ENCODE peak calls at places on chromosomes 7 and 10, in eight cellular contexts. Y, Z, V, P, Q, M, X and A are unnamed samples.
A peak's percentile ranks its signal among the peaks of the same experiment; 100 is the strongest.

GRCh38 chr10:21304198-21304597 is 221.3 kb downstream of the SKIDA1 start:
- DNase-seq in Y (no peak), Z (no peak), V (no peak), P (no peak), Q (no peak), M (no peak), X (no peak), A (no peak)

GRCh38 chr7:98423043-98423442 is 22.2 kb upstream of the BAIAP2L1 start:
- DNase-seq in Y (peak; percentile 54), Z (no peak), V (no peak), P (no peak), Q (no peak), M (no peak), X (peak; percentile 36), A (no peak)

GRCh38 chr7:106493041-106493731 is 167.8 kb downstream of the CCDC71L start:
- DNase-seq in Y (no peak), Z (no peak), V (no peak), P (no peak), Q (no peak), M (peak; percentile 72), X (no peak), A (peak; percentile 15)

GRCh38 chr10:46014683-46015405 is 15.6 kb downstream of the NCOA4 start:
- DNase-seq in Y (no peak), Z (no peak), V (no peak), P (no peak), Q (no peak), M (no peak), X (no peak), A (no peak)

GRCh38 chr7:71320916-71321315 is 189.0 kb downstream of the GALNT17 start:
- DNase-seq in Y (no peak), Z (no peak), V (no peak), P (no peak), Q (no peak), M (no peak), X (no peak), A (no peak)

GRCh38 chr7:52289247-52289646 is 746.2 kb upstream of the POM121L12 start:
- DNase-seq in Y (no peak), Z (no peak), V (no peak), P (no peak), Q (no peak), M (no peak), X (no peak), A (no peak)

GRCh38 chr10:15313844-15314243 is 57.2 kb downstream of the FAM171A1 start:
- DNase-seq in Y (no peak), Z (no peak), V (peak; percentile 73), P (no peak), Q (no peak), M (no peak), X (no peak), A (no peak)

GRCh38 chr7:1981878-1982230 is 250.9 kb downstream of the MAD1L1 start:
- DNase-seq in Y (no peak), Z (no peak), V (no peak), P (no peak), Q (no peak), M (no peak), X (no peak), A (no peak)

GRCh38 chr7:437293-438280 is 82.1 kb downstream of the PDGFA start:
- DNase-seq in Y (no peak), Z (no peak), V (no peak), P (no peak), Q (no peak), M (no peak), X (no peak), A (no peak)

GRCh38 chr10:11863353-11864105 is 40.4 kb downstream of the PROSER2 start:
- DNase-seq in Y (no peak), Z (no peak), V (peak; percentile 22), P (no peak), Q (no peak), M (no peak), X (no peak), A (no peak)

GRCh38 chr7:77757589-77757988 is 40.6 kb downstream of the TMEM60 start:
- DNase-seq in Y (no peak), Z (no peak), V (no peak), P (no peak), Q (no peak), M (no peak), X (no peak), A (no peak)

GRCh38 chr10:121823993-121824463 is 103.8 kb downstream of the ATE1 start:
- DNase-seq in Y (peak; percentile 36), Z (no peak), V (no peak), P (no peak), Q (no peak), M (no peak), X (peak; percentile 44), A (no peak)

GRCh38 chr10:19629559-19629958 is 186.7 kb upstream of the PLXDC2 start:
- DNase-seq in Y (no peak), Z (peak; percentile 73), V (peak; percentile 86), P (no peak), Q (peak; percentile 66), M (peak; percentile 30), X (no peak), A (peak; percentile 34)

GRCh38 chr10:43396061-43396927 is 12.7 kb downstream of the HNRNPF start:
- DNase-seq in Y (no peak), Z (peak; percentile 89), V (peak; percentile 91), P (no peak), Q (peak; percentile 78), M (peak; percentile 85), X (peak; percentile 79), A (peak; percentile 79)

GRCh38 chr7:84247591-84247990 is 53.0 kb upstream of the SEMA3A start:
- DNase-seq in Y (no peak), Z (no peak), V (no peak), P (no peak), Q (no peak), M (no peak), X (no peak), A (no peak)

GRCh38 chr10:43681721-43682120 is 33.0 kb upstream of the ZNF32 start:
- DNase-seq in Y (no peak), Z (no peak), V (no peak), P (no peak), Q (no peak), M (no peak), X (no peak), A (no peak)

GRCh38 chr10:132669208-132669861 is 116.6 kb downstream of the NKX6-2 start:
- DNase-seq in Y (no peak), Z (no peak), V (peak; percentile 59), P (no peak), Q (no peak), M (no peak), X (no peak), A (no peak)

GRCh38 chr10:112059220-112059619 is 124.3 kb downstream of the GPAM start:
- DNase-seq in Y (no peak), Z (no peak), V (no peak), P (no peak), Q (no peak), M (no peak), X (no peak), A (no peak)

GRCh38 chr10:132335189-132336063 is 3.4 kb downstream of the LRRC27 start:
- DNase-seq in Y (no peak), Z (peak; percentile 33), V (peak; percentile 74), P (no peak), Q (peak; percentile 65), M (peak; percentile 29), X (peak; percentile 95), A (no peak)

GRCh38 chr7:118583651-118584050 is 359.1 kb downstream of the ANKRD7 start:
- DNase-seq in Y (no peak), Z (no peak), V (no peak), P (no peak), Q (no peak), M (no peak), X (no peak), A (no peak)

GRCh38 chr10:11906714-11907113 is 83.6 kb downstream of the PROSER2 start:
- DNase-seq in Y (no peak), Z (no peak), V (no peak), P (no peak), Q (no peak), M (no peak), X (no peak), A (no peak)

DNA sequence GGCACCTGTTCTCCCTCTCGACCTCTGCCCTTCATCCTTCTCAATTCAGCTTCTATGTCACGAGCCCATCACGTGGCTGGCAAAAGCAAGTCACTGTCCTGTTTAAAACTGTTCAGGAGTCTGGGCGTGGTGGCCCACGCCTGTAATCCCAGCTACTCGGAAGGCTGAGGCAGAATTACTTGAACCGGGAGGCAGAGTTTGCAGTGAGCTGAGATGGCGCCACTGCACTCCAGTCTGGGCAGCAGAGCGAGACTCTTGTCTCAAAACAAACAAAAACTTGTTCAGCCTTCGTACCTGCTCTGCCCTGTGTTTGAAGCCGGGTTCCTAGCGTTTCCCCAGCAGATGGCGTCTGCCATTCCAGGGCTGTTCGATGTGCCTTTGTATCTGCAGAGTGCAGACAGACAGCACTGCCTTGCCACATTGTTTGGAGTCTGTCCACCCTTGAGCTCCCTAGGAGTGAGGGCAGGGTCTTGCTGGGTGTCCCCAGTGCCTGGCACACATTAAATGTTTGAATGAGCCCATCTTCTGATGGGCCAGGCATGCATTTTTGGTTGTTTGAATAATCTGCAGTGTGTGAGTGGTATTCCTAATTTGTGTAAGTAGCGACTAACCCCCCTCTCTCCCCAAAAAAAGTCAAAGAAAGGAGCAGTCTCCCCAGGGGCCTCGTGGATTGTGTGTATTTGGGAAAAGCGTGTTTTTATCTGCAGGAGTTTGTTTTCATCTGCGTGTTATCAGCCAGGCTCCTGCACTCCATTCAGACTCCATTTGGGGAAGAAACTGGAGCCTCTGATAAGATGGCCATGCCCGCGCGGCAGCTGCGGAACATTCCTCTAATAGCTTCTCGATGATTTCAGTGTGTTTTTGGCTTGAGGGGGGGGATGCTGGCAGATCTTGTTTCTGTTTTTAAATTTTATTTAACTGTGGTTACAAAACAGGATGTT is 61.2 kb downstream of the DNAJB6 start:
- DNase-seq in Y (no peak), Z (peak; percentile 72), V (peak; percentile 61), P (no peak), Q (no peak), M (peak; percentile 25), X (peak; percentile 64), A (peak; percentile 31)
- TF ChIP-seq POLR2A in Y (no peak), Z (no peak), V (no peak), P (no peak), Q (no peak), M (no peak), X (no peak), A (no peak)

GRCh38 chr7:154929006-154929726 is 73.8 kb downstream of the PAXIP1 start:
- DNase-seq in Y (no peak), Z (no peak), V (no peak), P (no peak), Q (no peak), M (peak; percentile 39), X (no peak), A (no peak)
- H3K27ac ChIP-seq in Y (peak overlapping the region; percentile 61), Z (peak overlapping the region; percentile 89), V (peak overlapping the region; percentile 90), P (peak overlapping the region; percentile 90), Q (peak overlapping the region; percentile 93), M (peak overlapping the region; percentile 91), X (peak overlapping the region; percentile 68), A (peak overlapping the region; percentile 85)

DNA sequence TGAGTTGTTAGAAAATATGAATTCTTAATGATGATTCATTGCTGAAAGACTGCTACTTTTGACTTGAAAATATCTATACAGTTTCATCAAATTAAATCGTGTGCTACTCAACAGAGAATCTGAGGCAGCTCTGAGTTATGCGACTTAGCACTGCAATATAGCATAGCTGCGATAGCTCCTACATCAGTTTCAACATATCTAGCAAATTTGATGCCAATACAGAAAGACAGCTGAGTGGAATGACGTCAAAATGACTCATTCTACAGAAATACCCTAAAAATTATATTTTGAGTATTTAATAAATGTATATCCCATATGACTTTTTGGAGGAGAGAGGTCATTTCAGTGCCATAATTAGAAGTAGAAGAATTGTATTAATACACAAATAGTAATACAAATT is 1.1 kb upstream of the TARP start:
- DNase-seq in Y (no peak), Z (no peak), V (no peak), P (no peak), Q (no peak), M (no peak), X (no peak), A (no peak)
- TF ChIP-seq POLR2A in Y (no peak), Z (no peak), V (no peak), P (no peak), Q (no peak), M (no peak), X (no peak), A (no peak)

GRCh38 chr7:33806284-33807157 is 98.8 kb upstream of the BMPER start:
- DNase-seq in Y (no peak), Z (no peak), V (no peak), P (no peak), Q (no peak), M (no peak), X (peak; percentile 18), A (no peak)
- H3K27ac ChIP-seq in Y (no peak overlapping the region), Z (no peak overlapping the region), V (peak overlapping the region; percentile 30), P (no peak overlapping the region), Q (no peak overlapping the region), M (no peak overlapping the region), X (no peak overlapping the region), A (no peak overlapping the region)